ENCODE peak calls at places on chromosomes 12 and 14, in eight cellular contexts. D, K, P, R, S, U, Z and Y are unnamed samples.

GRCh38 chr12:91851741-91852477 is 293.7 kb downstream of the BTG1 start:
- DNase-seq in Z (no peak), D (no peak), R (no peak), K (no peak), S (no peak), U (no peak), P (no peak), Y (no peak)

GRCh38 chr14:61950340-61950739 is 188.1 kb downstream of the SNAPC1 start:
- DNase-seq in Z (no peak), U (no peak), R (no peak), K (no peak), D (no peak), S (no peak), P (no peak), Y (no peak)

GRCh38 chr14:100950024-100950423 is 46.5 kb upstream of the RTL1 start:
- DNase-seq in R (no peak), P (no peak), Z (peak), S (no peak), K (no peak), U (no peak), D (no peak), Y (no peak)

GRCh38 chr14:55077691-55078151 is 26.3 kb downstream of the MAPK1IP1L start:
- DNase-seq in D (peak), U (no peak), K (no peak), Z (peak), R (no peak), S (no peak), P (no peak), Y (peak)

GRCh38 chr12:9051156-9051545 is 61.8 kb downstream of the KLRG1 start:
- DNase-seq in D (no peak), K (no peak), U (no peak), R (no peak), S (no peak), P (no peak), Z (no peak), Y (no peak)

GRCh38 chr12:70962226-70962794 is 41.8 kb upstream of the PTPRR start:
- DNase-seq in K (no peak), S (no peak), Z (no peak), D (no peak), P (no peak), R (peak), U (no peak), Y (no peak)

GRCh38 chr14:64974563-64974962 is 2.4 kb upstream of the RAB15 start:
- DNase-seq in P (no peak), R (no peak), K (no peak), U (no peak), D (no peak), Z (no peak), S (no peak), Y (no peak)

GRCh38 chr12:23005387-23005786 is 380.4 kb downstream of the ETNK1 start:
- DNase-seq in S (no peak), U (no peak), D (no peak), R (no peak), P (no peak), K (no peak), Z (no peak), Y (no peak)

GRCh38 chr14:23538785-23539184 is 12.8 kb downstream of the ZFHX2 start:
- DNase-seq in R (no peak), U (peak), P (no peak), S (no peak), K (no peak), D (no peak), Z (peak), Y (no peak)

GRCh38 chr12:76020731-76021672 is 10.6 kb downstream of the PHLDA1 start:
- DNase-seq in K (peak), Z (peak), S (peak), P (no peak), U (peak), R (peak), D (peak), Y (peak)

GRCh38 chr12:69354561-69355187 is 4.9 kb upstream of the YEATS4 start:
- DNase-seq in K (no peak), S (no peak), P (no peak), U (no peak), Z (no peak), D (no peak), R (no peak), Y (no peak)

GRCh38 chr12:42094277-42094676 is 50.4 kb downstream of the GXYLT1 start:
- DNase-seq in U (no peak), P (no peak), R (no peak), K (no peak), S (peak), Z (peak), D (peak), Y (peak)

GRCh38 chr12:132475304-132476037 is 14.5 kb upstream of the FBRSL1 start:
- DNase-seq in P (peak), S (no peak), U (no peak), K (no peak), Z (no peak), R (no peak), D (no peak), Y (no peak)

GRCh38 chr12:76183459-76184186 is 99.1 kb upstream of the NAP1L1 start:
- DNase-seq in U (peak), D (peak), Z (peak), K (no peak), R (no peak), S (peak), P (no peak), Y (peak)

GRCh38 chr14:58749066-58749669 is 111.4 kb downstream of the DACT1 start:
- DNase-seq in Z (peak), K (no peak), P (no peak), S (peak), U (peak), D (peak), R (peak), Y (peak)

GRCh38 chr12:109720152-109720855 is 6.7 kb downstream of the FAM222A start:
- DNase-seq in Z (no peak), S (no peak), K (no peak), D (no peak), R (no peak), U (no peak), P (no peak), Y (no peak)

GRCh38 chr14:93395227-93395626 is 35.5 kb upstream of the UNC79 start:
- DNase-seq in K (no peak), Z (no peak), U (no peak), S (no peak), D (no peak), P (no peak), R (peak), Y (no peak)

GRCh38 chr12:53591301-53592206 is 34.6 kb downstream of the ATF7 start:
- DNase-seq in U (no peak), R (no peak), D (no peak), K (no peak), Z (no peak), P (no peak), S (no peak), Y (no peak)

GRCh38 chr12:96425973-96426372 is 25.7 kb upstream of the CDK17 start:
- DNase-seq in U (no peak), P (no peak), R (no peak), D (peak), Z (peak), K (no peak), S (no peak), Y (peak)

GRCh38 chr14:61615743-61616523 is 79.4 kb upstream of the HIF1A start:
- DNase-seq in U (no peak), Z (no peak), D (no peak), K (no peak), P (no peak), S (peak), R (no peak), Y (no peak)

GRCh38 chr14:94027566-94028449 is 1.7 kb downstream of the OTUB2 start:
- DNase-seq in Z (no peak), S (peak), D (peak), U (no peak), P (no peak), R (no peak), K (no peak), Y (peak)

GRCh38 chr14:105200641-105201040 is 19.5 kb upstream of the NUDT14 start:
- DNase-seq in D (no peak), Z (no peak), P (no peak), U (no peak), K (no peak), R (no peak), S (no peak), Y (no peak)

GRCh38 chr12:21118760-21119159 is 12.2 kb upstream of the SLCO1B1 start:
- DNase-seq in Z (no peak), R (no peak), P (no peak), K (no peak), D (no peak), U (no peak), S (no peak), Y (no peak)

GRCh38 chr12:50188280-50188781 is 21.2 kb upstream of the CERS5 start:
- DNase-seq in Z (peak), K (no peak), S (no peak), P (no peak), R (no peak), D (peak), U (peak), Y (no peak)